ENCODE peak calls at places on chromosome 10, in six cellular contexts. S is WERI-Rb-1, I is prostate gland, Y is lower lobe of right lung, C is mucosa of descending colon, A is NB4. Q is an unnamed sample.

GRCh38 chr10:9015005-9015404 is 960.5 kb downstream of the GATA3 start:
- DNase-seq in S (no peak), A (no peak), Y (no peak), C (no peak), I (no peak), Q (no peak)

GRCh38 chr10:80598084-80598798 is 60.5 kb downstream of the SH2D4B start:
- DNase-seq in I (no peak), Y (no peak), S (no peak), C (no peak), A (peak), Q (no peak)

GRCh38 chr10:124004372-124004928 is 88.9 kb downstream of the CHST15 start:
- DNase-seq in S (no peak), Y (peak), A (no peak), I (no peak), C (no peak), Q (no peak)

GRCh38 chr10:61987951-61988379 is 86.5 kb downstream of the ARID5B start:
- DNase-seq in S (no peak), C (no peak), Y (no peak), I (no peak), A (no peak), Q (peak)

GRCh38 chr10:88162852-88163251 is 299.4 kb downstream of the PTEN start:
- DNase-seq in A (no peak), C (no peak), Y (no peak), S (no peak), I (no peak), Q (no peak)

GRCh38 chr10:62323751-62324150 is 50.4 kb upstream of the ZNF365 start:
- DNase-seq in A (no peak), S (no peak), Y (no peak), C (no peak), I (no peak), Q (peak)

GRCh38 chr10:2284071-2284470 is 546.7 kb upstream of the ADARB2 start:
- DNase-seq in A (no peak), S (no peak), Y (no peak), C (no peak), I (no peak), Q (no peak)

GRCh38 chr10:108358912-108359311 is 1194.4 kb upstream of the SORCS1 start:
- DNase-seq in S (no peak), C (no peak), I (no peak), A (peak), Y (no peak), Q (peak)

GRCh38 chr10:98309366-98310355 is 41.7 kb upstream of the LOXL4 start:
- DNase-seq in S (peak), I (peak), Y (peak), C (peak), A (peak), Q (peak)

GRCh38 chr10:116833986-116834760 is 15.1 kb upstream of the ENO4 start:
- DNase-seq in S (no peak), Y (no peak), C (no peak), A (no peak), I (no peak), Q (no peak)

GRCh38 chr10:49783645-49784044 is 21.5 kb upstream of the OGDHL start:
- DNase-seq in I (no peak), S (no peak), C (no peak), A (peak), Y (no peak), Q (no peak)

GRCh38 chr10:13271552-13272163 is 28.2 kb downstream of the PHYH start:
- DNase-seq in Y (no peak), C (peak), A (peak), S (peak), I (no peak), Q (peak)

GRCh38 chr10:111281516-111281915 is 204.7 kb downstream of the ADRA2A start:
- DNase-seq in C (no peak), A (peak), Y (no peak), I (no peak), S (no peak), Q (no peak)

GRCh38 chr10:117684673-117685211 is 142.2 kb downstream of the EMX2 start:
- DNase-seq in I (no peak), Y (peak), C (peak), A (peak), S (no peak), Q (peak)

GRCh38 chr10:104029528-104029875 is 56.2 kb downstream of the COL17A1 start:
- DNase-seq in A (no peak), S (no peak), C (no peak), I (no peak), Y (no peak), Q (peak)

GRCh38 chr10:80542053-80542452 is 4.4 kb downstream of the SH2D4B start:
- DNase-seq in Y (no peak), S (no peak), C (no peak), I (no peak), A (no peak), Q (no peak)

GRCh38 chr10:12418725-12419278 is 69.5 kb downstream of the CAMK1D start:
- DNase-seq in I (no peak), A (no peak), S (no peak), C (peak), Y (no peak), Q (no peak)

GRCh38 chr10:132974886-132975881 is 32.8 kb upstream of the CFAP46 start:
- DNase-seq in I (no peak), Y (peak), C (no peak), A (no peak), S (no peak), Q (peak)

GRCh38 chr10:113104071-113104470 is 154.0 kb downstream of the TCF7L2 start:
- DNase-seq in I (no peak), Y (no peak), C (no peak), A (peak), S (no peak), Q (no peak)

GRCh38 chr10:74179124-74179710 is 28.2 kb downstream of the ADK start:
- DNase-seq in Y (no peak), C (no peak), S (no peak), A (peak), I (no peak), Q (no peak)

GRCh38 chr10:71193516-71193915 is 18.9 kb upstream of the UNC5B start:
- DNase-seq in Y (no peak), S (peak), I (no peak), A (no peak), C (no peak), Q (no peak)

GRCh38 chr10:103901299-103901698 is 16.7 kb downstream of the STN1 start:
- DNase-seq in A (no peak), C (no peak), S (no peak), Y (no peak), I (no peak), Q (no peak)

GRCh38 chr10:123521076-123521475 is 145.1 kb upstream of the GPR26 start:
- DNase-seq in Y (no peak), S (no peak), A (no peak), I (no peak), C (no peak), Q (no peak)

GRCh38 chr10:104515670-104516199 is 125.4 kb upstream of the SORCS3 start:
- DNase-seq in I (no peak), S (no peak), C (no peak), A (no peak), Y (no peak), Q (no peak)

GRCh38 chr10:13858709-13859108 is 271.9 kb downstream of the PRPF18 start:
- DNase-seq in Y (no peak), I (no peak), A (no peak), C (no peak), S (no peak), Q (no peak)

GRCh38 chr10:129274928-129275474 is 192.0 kb upstream of the MGMT start:
- DNase-seq in C (no peak), A (no peak), I (no peak), Y (no peak), S (peak), Q (no peak)

GRCh38 chr10:35758086-35758485 is 116.0 kb upstream of the FZD8 start:
- DNase-seq in Y (no peak), C (no peak), S (no peak), A (no peak), I (no peak), Q (peak)

GRCh38 chr10:16520900-16521299 is 779 bp downstream of the C1QL3 start:
- DNase-seq in I (peak), A (no peak), C (peak), Y (no peak), S (peak), Q (peak)
- TF ChIP-seq CTCF in I (no peak), A (no peak), C (no peak), Y (no peak), S (peak), Q (peak)

GRCh38 chr10:21175797-21176196 is 278.7 kb upstream of the NEBL start:
- DNase-seq in A (no peak), I (no peak), S (no peak), C (no peak), Y (no peak), Q (no peak)

GRCh38 chr10:21174670-21175495 is 277.8 kb upstream of the NEBL start:
- DNase-seq in Y (no peak), C (no peak), S (peak), A (no peak), I (peak), Q (no peak)

GRCh38 chr10:21173433-21173963 is 276.4 kb upstream of the NEBL start:
- DNase-seq in Y (peak), C (peak), S (no peak), A (no peak), I (no peak), Q (no peak)

GRCh38 chr10:21172774-21173432 is 275.8 kb upstream of the NEBL start:
- DNase-seq in Y (peak), C (peak), A (no peak), I (peak), S (peak), Q (peak)

GRCh38 chr10:21173964-21174669 is 277.0 kb upstream of the NEBL start:
- DNase-seq in I (peak), C (peak), A (no peak), S (peak), Y (peak), Q (peak)
- H3K4me3 ChIP-seq in I (peak), C (peak), A (no peak), S (peak), Y (peak), Q (peak)

DNA sequence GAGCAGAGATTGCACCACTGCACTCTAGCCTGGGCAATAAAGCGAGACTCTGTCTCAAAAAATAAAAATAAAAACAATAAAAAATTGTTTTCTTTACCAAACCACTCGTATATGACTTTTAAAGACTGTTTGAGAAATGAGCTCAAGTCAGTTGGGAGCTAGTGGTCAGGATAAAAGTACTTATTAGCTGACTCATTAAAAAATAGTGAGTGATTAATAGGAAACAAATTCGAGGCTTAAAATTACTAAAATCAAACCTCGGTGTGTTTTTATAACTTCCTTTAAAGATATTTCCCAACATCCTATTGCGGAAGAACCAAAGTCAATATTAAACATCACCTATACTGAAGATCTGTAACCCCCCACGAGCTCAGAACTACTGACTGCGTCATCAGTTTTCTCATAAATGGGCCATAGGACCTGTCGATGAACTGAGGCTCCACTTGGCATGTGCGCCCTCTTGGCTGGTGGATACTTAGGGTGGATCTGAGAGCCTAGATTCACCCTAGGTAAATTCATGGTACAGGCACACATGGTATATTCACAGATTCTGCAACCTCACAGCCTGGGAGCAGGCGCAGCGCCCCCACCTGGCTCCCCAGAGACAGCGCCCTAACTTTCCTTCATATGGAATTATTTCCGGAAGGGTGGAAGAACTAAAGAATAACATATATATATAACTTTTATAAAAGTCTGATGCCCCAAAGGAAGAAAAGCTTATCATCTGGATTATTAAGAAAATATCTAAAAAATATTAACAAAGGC is 9.2 kb downstream of the MKI67 start:
- DNase-seq in S (no peak), Y (no peak), I (no peak), C (no peak), A (no peak), Q (no peak)
- TF ChIP-seq CTCF in S (peak), Y (no peak), I (no peak), C (no peak), A (peak), Q (peak)

DNA sequence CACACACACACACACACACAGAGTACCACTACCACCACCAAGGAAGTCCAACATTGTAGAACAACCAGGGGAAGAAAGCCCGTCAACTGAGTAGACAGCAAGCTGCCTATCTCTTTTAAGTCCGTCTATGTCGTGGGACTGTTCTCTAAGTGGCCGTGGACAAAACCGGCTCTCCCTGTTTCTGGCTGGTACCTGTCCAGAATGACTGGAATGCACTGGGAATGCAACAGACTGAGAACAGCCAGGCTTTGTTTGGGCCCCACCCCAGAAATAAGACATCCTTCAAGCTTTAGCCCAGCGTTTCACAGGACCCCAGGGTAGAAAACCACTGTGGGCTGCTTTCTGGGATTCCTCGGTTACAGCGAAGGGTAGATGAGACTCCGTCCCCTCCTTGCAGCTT is 203.6 kb downstream of the TCERG1L start:
- DNase-seq in I (no peak), A (no peak), C (no peak), Y (peak), S (no peak), Q (no peak)
- H3K4me3 ChIP-seq in I (no peak), A (no peak), C (no peak), Y (no peak), S (no peak), Q (no peak)

GRCh38 chr10:47296941-47297340 is 3.1 kb upstream of the GDF10 start:
- DNase-seq in I (no peak), Y (no peak), A (no peak), C (no peak), S (no peak), Q (no peak)
- TF ChIP-seq CTCF in I (no peak), Y (no peak), A (no peak), C (no peak), S (no peak), Q (no peak)

GRCh38 chr10:114477285-114477684 is 73.0 kb upstream of the AFAP1L2 start:
- DNase-seq in Y (no peak), C (no peak), S (no peak), I (no peak), A (no peak), Q (peak)
- H3K4me3 ChIP-seq in Y (no peak), C (no peak), S (no peak), I (no peak), A (no peak), Q (no peak)

DNA sequence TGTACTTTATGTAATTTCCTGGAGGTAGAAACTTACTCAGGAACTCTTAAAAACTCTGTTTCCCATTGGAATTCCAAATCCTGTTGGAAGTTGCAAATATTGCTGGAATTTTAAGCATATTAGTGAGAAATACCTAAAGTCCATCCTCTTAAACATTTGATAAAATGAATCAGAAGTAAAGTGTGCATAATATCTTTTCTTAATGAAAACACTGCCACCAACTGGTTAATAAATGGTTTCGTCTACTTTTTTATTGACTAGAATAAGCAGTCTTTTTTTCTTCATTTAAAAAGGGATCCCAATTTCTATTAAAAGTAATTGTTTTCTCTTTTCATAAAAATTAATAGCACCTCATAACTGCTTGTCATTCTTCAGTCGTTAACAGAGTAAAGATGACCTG is 28.3 kb downstream of the NPS start:
- DNase-seq in S (no peak), C (no peak), I (no peak), Y (no peak), A (peak), Q (peak)
- TF ChIP-seq CTCF in S (no peak), C (no peak), I (no peak), Y (no peak), A (no peak), Q (no peak)

DNA sequence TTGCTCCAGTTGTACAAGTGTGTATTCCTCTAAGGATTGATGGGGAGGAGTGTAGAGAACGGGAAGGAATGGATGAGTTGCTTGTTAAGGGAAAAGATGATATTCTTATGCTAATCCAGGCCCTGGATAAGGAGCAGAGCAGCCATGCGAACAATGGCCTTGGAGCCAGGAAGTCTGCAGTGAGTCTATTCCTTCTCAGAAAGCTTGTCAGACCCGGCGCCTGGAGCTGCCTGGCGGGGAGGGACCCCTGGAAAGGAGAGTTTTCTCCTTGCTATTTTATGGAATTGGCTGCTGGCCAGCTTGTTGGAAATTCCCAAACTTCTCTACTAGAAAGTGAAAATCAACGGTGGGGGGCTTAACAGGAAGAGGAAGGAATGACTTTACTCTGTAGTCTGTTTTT is 89.1 kb downstream of the MMRN2 start:
- DNase-seq in C (no peak), A (no peak), I (no peak), S (peak), Y (no peak), Q (peak)
- H3K4me3 ChIP-seq in C (no peak), A (no peak), I (no peak), S (no peak), Y (no peak), Q (no peak)